ENCODE peak calls at places on chromosomes 12 and 14, in five cellular contexts. W, F, E, X and C are unnamed samples.

GRCh38 chr14:73008501-73008900 is 18.4 kb downstream of the ZFYVE1 start:
- DNase-seq in X (no peak), F (no peak), E (no peak), W (no peak), C (no peak)

GRCh38 chr12:120079352-120080042 is 37.1 kb downstream of the RAB35 start:
- DNase-seq in E (no peak), X (peak), W (peak), F (no peak), C (peak)

GRCh38 chr12:49089831-49090773 is 4.5 kb downstream of the DHH start:
- DNase-seq in F (no peak), W (no peak), X (no peak), E (peak), C (no peak)

GRCh38 chr12:59636945-59637656 is 41.3 kb downstream of the SLC16A7 start:
- DNase-seq in E (no peak), F (no peak), X (no peak), W (no peak), C (no peak)

GRCh38 chr14:28308727-28309126 is 457.9 kb upstream of the FOXG1 start:
- DNase-seq in E (no peak), X (no peak), F (no peak), W (peak), C (peak)

GRCh38 chr14:57462551-57462950 is 31.1 kb downstream of the CCDC198 start:
- DNase-seq in F (no peak), W (no peak), E (no peak), X (no peak), C (peak)

GRCh38 chr14:89681086-89682018 is 264.3 kb upstream of the FOXN3 start:
- DNase-seq in F (peak), X (no peak), W (no peak), E (no peak), C (no peak)

GRCh38 chr14:55533960-55534359 is 46.0 kb upstream of the KTN1 start:
- DNase-seq in E (no peak), F (no peak), W (no peak), X (peak), C (peak)

GRCh38 chr14:44379292-44379977 is 127.6 kb downstream of the FSCB start:
- DNase-seq in F (no peak), E (no peak), X (no peak), W (no peak), C (no peak)

GRCh38 chr14:91284791-91285548 is 40.5 kb upstream of the GPR68 start:
- DNase-seq in X (no peak), E (no peak), F (no peak), W (no peak), C (no peak)

GRCh38 chr12:14199455-14200199 is 165.9 kb upstream of the ATF7IP start:
- DNase-seq in F (no peak), X (no peak), E (no peak), W (no peak), C (no peak)

GRCh38 chr12:121894633-121895032 is 6.0 kb downstream of the PSMD9 start:
- DNase-seq in E (no peak), X (no peak), W (no peak), F (no peak), C (no peak)

GRCh38 chr14:88791629-88792571 is 853 bp downstream of the EML5 start:
- DNase-seq in E (peak), F (peak), W (no peak), X (peak), C (no peak)

GRCh38 chr12:50234347-50234746 is 49.0 kb downstream of the LIMA1 start:
- DNase-seq in E (no peak), F (no peak), W (no peak), X (no peak), C (peak)

GRCh38 chr14:77045570-77045890 is 17.0 kb upstream of the IRF2BPL start:
- DNase-seq in E (no peak), W (peak), X (peak), F (no peak), C (peak)

GRCh38 chr12:13124661-13125505 is 21.4 kb upstream of the GSG1 start:
- DNase-seq in X (no peak), F (no peak), W (peak), E (no peak), C (peak)

GRCh38 chr14:92676448-92677086 is 71.9 kb downstream of the LGMN start:
- DNase-seq in F (no peak), E (no peak), W (no peak), X (no peak), C (no peak)

GRCh38 chr14:91041450-91041849 is 19.0 kb downstream of the RPS6KA5 start:
- DNase-seq in W (no peak), X (no peak), E (no peak), F (no peak), C (no peak)

GRCh38 chr12:49293056-49293956 is 1.6 kb upstream of the PRPH start:
- DNase-seq in F (no peak), W (no peak), X (no peak), E (peak), C (no peak)

GRCh38 chr12:10130042-10130441 is at the start of gene CLEC7A:
- DNase-seq in W (no peak), X (no peak), E (no peak), F (no peak), C (no peak)

GRCh38 chr14:36324897-36325296 is 4.5 kb upstream of the MBIP start:
- DNase-seq in F (no peak), X (no peak), E (no peak), W (no peak), C (no peak)

GRCh38 chr12:80938397-80938796 is 663 bp upstream of the LIN7A start:
- DNase-seq in E (no peak), X (no peak), F (no peak), W (no peak), C (no peak)

GRCh38 chr12:80935076-80935475 is 2.7 kb downstream of the LIN7A start:
- DNase-seq in X (no peak), W (no peak), F (no peak), E (no peak), C (no peak)

GRCh38 chr12:80937391-80938238 is at the start of gene LIN7A:
- DNase-seq in E (no peak), F (no peak), X (peak), W (peak), C (no peak)

GRCh38 chr12:80936353-80936641 is 1.4 kb downstream of the LIN7A start:
- DNase-seq in X (no peak), E (no peak), F (no peak), W (no peak), C (no peak)

GRCh38 chr12:80936642-80937390 is 918 bp downstream of the LIN7A start:
- DNase-seq in F (no peak), X (peak), E (peak), W (peak), C (no peak)
- TF ChIP-seq CTCF in F (no peak), X (no peak), E (no peak), W (no peak), C (no peak)

DNA sequence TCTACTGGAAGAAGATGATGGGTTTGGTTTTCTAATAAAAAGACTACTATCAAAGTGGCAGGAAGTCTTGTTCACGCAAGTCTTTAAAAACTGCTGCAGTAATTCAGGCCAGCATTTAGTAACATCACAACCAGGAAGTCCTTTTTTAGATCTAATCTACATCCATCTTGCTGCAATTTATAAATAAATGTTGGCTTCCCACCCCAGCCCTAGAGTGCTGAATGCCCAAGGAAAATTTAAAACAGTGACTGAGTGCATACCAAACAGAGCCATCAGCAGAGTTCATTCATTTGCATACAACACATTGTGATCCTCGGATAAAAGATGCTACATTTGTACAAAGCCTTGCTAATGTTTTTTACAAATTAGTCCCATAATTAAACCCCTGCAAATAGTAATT is 72.1 kb downstream of the PHLDA1 start:
- DNase-seq in E (no peak), F (no peak), X (no peak), W (no peak), C (no peak)
- H3K27ac ChIP-seq in E (no peak), F (no peak), X (no peak), W (peak), C (no peak)

GRCh38 chr12:11836964-11837286 is 187.5 kb downstream of the ETV6 start:
- DNase-seq in W (no peak), E (no peak), F (no peak), X (no peak), C (no peak)

GRCh38 chr12:11838403-11838802 is 188.9 kb downstream of the ETV6 start:
- DNase-seq in F (no peak), X (no peak), W (no peak), E (no peak), C (no peak)

GRCh38 chr12:11840350-11840749 is 190.9 kb downstream of the ETV6 start:
- DNase-seq in W (no peak), X (peak), E (no peak), F (no peak), C (no peak)

GRCh38 chr12:11837318-11837934 is 188.0 kb downstream of the ETV6 start:
- DNase-seq in W (no peak), X (peak), F (no peak), E (no peak), C (no peak)

GRCh38 chr12:11839093-11839641 is 189.7 kb downstream of the ETV6 start:
- DNase-seq in E (no peak), W (no peak), X (no peak), F (no peak), C (no peak)
- TF ChIP-seq CTCF in E (no peak), W (no peak), X (no peak), F (no peak), C (no peak)

GRCh38 chr12:11812558-11813421 is 163.3 kb downstream of the ETV6 start:
- DNase-seq in F (peak), X (peak), W (no peak), E (peak), C (no peak)

GRCh38 chr12:11813422-11813813 is 163.9 kb downstream of the ETV6 start:
- DNase-seq in E (no peak), W (no peak), X (no peak), F (no peak), C (no peak)

GRCh38 chr12:11810962-11811361 is 161.5 kb downstream of the ETV6 start:
- DNase-seq in W (no peak), X (no peak), F (no peak), E (no peak), C (no peak)

GRCh38 chr12:11815397-11815796 is 165.9 kb downstream of the ETV6 start:
- DNase-seq in E (no peak), F (no peak), W (no peak), X (no peak), C (no peak)

GRCh38 chr12:11814362-11814761 is 164.9 kb downstream of the ETV6 start:
- DNase-seq in E (no peak), F (no peak), W (no peak), X (no peak), C (peak)
- H3K27ac ChIP-seq in E (no peak), F (peak), W (no peak), X (no peak), C (no peak)

DNA sequence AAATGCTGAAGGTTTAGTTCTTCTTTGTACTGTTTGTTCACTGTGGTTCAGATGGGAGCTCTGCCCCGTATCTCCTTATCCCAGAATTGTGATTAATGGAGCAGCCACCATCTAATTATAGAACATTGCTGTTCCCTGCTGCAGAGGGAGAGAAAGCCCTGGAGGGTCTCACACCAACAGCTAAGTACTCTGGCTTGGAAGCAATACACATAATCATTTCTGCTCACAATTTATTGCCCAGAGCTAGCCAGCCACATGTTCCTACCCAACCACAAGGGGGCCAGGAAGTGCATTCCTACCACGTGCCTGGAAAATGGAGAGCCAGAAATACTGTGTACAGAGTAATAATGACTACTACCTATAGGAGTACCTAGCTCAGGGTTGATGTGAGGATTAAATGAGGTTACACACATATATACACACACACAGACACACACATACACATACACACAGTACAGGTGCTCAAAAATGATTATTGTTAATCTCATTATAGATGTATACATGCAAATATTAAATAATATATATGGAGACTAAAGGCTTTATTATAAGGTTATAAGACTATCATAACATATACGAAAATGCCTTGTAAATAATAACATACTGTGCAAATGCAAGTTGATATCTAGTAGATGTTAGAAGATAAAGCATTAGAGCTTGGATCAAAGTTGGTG is 22.3 kb downstream of the MSRB3 start:
- DNase-seq in W (peak), E (no peak), F (no peak), X (no peak), C (no peak)
- TF ChIP-seq CTCF in W (peak), E (peak), F (no peak), X (no peak), C (no peak)

GRCh38 chr14:23633160-23633701 is 2.9 kb upstream of the DHRS2 start:
- DNase-seq in W (no peak), X (no peak), F (no peak), E (no peak), C (no peak)

GRCh38 chr14:23630687-23631086 is 5.5 kb upstream of the DHRS2 start:
- DNase-seq in X (no peak), E (no peak), W (no peak), F (no peak), C (no peak)

GRCh38 chr14:23631234-23631633 is 4.9 kb upstream of the DHRS2 start:
- DNase-seq in E (no peak), W (no peak), X (no peak), F (no peak), C (no peak)

GRCh38 chr14:23631702-23632460 is 4.3 kb upstream of the DHRS2 start:
- DNase-seq in W (peak), E (no peak), F (no peak), X (peak), C (peak)

DNA sequence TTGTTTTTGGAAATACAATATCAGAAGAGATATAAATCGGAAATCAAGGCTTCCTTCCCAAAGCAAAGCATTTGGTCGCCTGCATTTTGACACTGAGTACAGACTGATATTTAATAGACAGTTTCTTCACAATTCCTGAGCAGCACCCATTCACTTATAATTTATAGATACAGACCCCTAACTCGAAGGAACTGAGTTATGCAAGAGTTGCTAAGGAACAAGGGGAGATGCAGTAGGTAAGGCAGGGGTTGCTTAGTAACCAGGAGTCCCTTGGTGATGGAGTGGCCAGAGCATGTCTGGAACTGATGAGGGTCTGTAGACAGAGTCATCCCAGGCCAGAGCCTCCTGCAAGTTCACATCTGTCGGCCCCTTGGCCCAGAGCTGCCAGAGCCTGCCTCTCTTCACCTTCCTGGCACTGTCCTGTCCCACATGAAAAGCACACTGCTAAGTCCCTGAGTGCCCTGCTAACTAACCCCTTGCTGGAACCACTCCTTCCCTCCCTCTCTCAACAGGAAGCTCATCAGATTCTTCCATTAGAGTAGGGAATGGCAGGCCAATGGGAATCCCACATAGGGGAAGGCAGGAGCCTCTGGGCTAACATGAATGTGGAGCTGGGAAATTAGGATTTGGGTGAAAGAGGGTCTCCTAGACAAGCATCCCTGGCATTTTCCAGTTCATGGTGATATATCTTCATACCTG is 3.6 kb upstream of the DHRS2 start:
- DNase-seq in X (no peak), E (no peak), F (no peak), W (no peak), C (no peak)
- H3K27ac ChIP-seq in X (no peak), E (no peak), F (no peak), W (no peak), C (no peak)

GRCh38 chr12:71685961-71686657 is at the start of gene TMEM19:
- DNase-seq in F (peak), W (peak), E (peak), X (peak), C (peak)
- TF ChIP-seq CTCF in F (no peak), W (peak), E (peak), X (peak), C (peak)

GRCh38 chr12:124233846-124234620 is 60.9 kb upstream of the RFLNA start:
- DNase-seq in E (no peak), F (no peak), W (no peak), X (no peak), C (peak)
- H3K27ac ChIP-seq in E (peak), F (no peak), W (no peak), X (no peak), C (no peak)

GRCh38 chr14:21978184-21978998 is 304.8 kb upstream of the OR4E1 start:
- DNase-seq in F (peak), W (peak), E (peak), X (no peak), C (peak)
- TF ChIP-seq CTCF in F (peak), W (peak), E (peak), X (no peak), C (peak)